ENCODE peak calls at places on chromosomes 6 and 20, in four cellular contexts. V is activated CD4-positive, alpha-beta T cell treated with anti-CD3 and anti-CD28 coated beads for 24 hours; Z is mesendoderm; B is neural crest cell. Q is an unnamed sample.

GRCh38 chr6:30744054-30744805 is at the start of gene IER3:
- DNase-seq in B (peak), V (peak), Z (peak), Q (peak)

GRCh38 chr20:51797357-51798025 is 4.8 kb downstream of the SALL4 start:
- DNase-seq in Z (peak), B (no peak), V (no peak), Q (no peak)

GRCh38 chr20:32278199-32278643 is 770 bp downstream of the KIF3B start:
- DNase-seq in Z (peak), V (no peak), B (no peak), Q (no peak)

GRCh38 chr6:44505751-44506150 is 118.2 kb downstream of the CDC5L start:
- DNase-seq in Z (no peak), B (no peak), V (no peak), Q (no peak)

GRCh38 chr20:64766-65322 is 22.6 kb upstream of the DEFB125 start:
- DNase-seq in V (no peak), B (no peak), Z (no peak), Q (no peak)

GRCh38 chr6:51398064-51398740 is 579.5 kb downstream of the TFAP2B start:
- DNase-seq in V (no peak), Z (peak), B (no peak), Q (no peak)

GRCh38 chr6:38432479-38432878 is 207.2 kb downstream of the BTBD9 start:
- DNase-seq in Z (peak), B (no peak), V (no peak), Q (no peak)

GRCh38 chr6:3872370-3872854 is 23.2 kb downstream of the FAM50B start:
- DNase-seq in V (no peak), B (no peak), Z (no peak), Q (no peak)

GRCh38 chr6:168961257-168961656 is 292.4 kb downstream of the THBS2 start:
- DNase-seq in V (no peak), Z (no peak), B (no peak), Q (no peak)

GRCh38 chr6:110493253-110493800 is 16.9 kb upstream of the SLC22A16 start:
- DNase-seq in B (no peak), V (no peak), Z (no peak), Q (no peak)

GRCh38 chr6:153043719-153044118 is 41.2 kb upstream of the MTRF1L start:
- DNase-seq in V (no peak), Z (no peak), B (no peak), Q (no peak)

GRCh38 chr20:10239954-10240353 is 21.3 kb downstream of the SNAP25 start:
- DNase-seq in B (no peak), Z (no peak), V (no peak), Q (no peak)

GRCh38 chr6:149851461-149851860 is 12.7 kb downstream of the LRP11 start:
- DNase-seq in B (no peak), V (no peak), Z (no peak), Q (no peak)

GRCh38 chr6:112603726-112604125 is 256.6 kb downstream of the RFPL4B start:
- DNase-seq in V (no peak), B (no peak), Z (no peak), Q (no peak)

GRCh38 chr6:148746363-148747144 is at the start of gene UST:
- DNase-seq in B (peak), V (peak), Z (peak), Q (peak)

GRCh38 chr6:35321091-35321490 is 21.3 kb upstream of the PPARD start:
- DNase-seq in Z (no peak), B (no peak), V (no peak), Q (no peak)

GRCh38 chr6:119024111-119024510 is 54.4 kb downstream of the FAM184A start:
- DNase-seq in Z (peak), V (no peak), B (no peak), Q (no peak)

GRCh38 chr6:119428647-119429046 is 79.1 kb upstream of the MAN1A1 start:
- DNase-seq in V (no peak), Z (no peak), B (no peak), Q (no peak)

GRCh38 chr20:53917145-53918009 is 153.0 kb downstream of the BCAS1 start:
- DNase-seq in Z (peak), V (no peak), B (no peak), Q (no peak)

GRCh38 chr6:137166247-137167098 is 7.0 kb downstream of the IL22RA2 start:
- DNase-seq in Z (no peak), B (no peak), V (no peak), Q (no peak)

GRCh38 chr20:58712116-58712822 is 19.7 kb downstream of the NPEPL1 start:
- DNase-seq in Z (no peak), B (no peak), V (no peak), Q (no peak)

GRCh38 chr6:9204171-9204570 is 768.8 kb upstream of the SLC35B3 start:
- DNase-seq in V (no peak), Z (peak), B (no peak), Q (no peak)

GRCh38 chr6:24520929-24521546 is 26.3 kb downstream of the ALDH5A1 start:
- DNase-seq in Z (peak), B (peak), V (peak), Q (no peak)

GRCh38 chr6:100433726-100434435 is 30.8 kb downstream of the SIM1 start:
- DNase-seq in Z (no peak), V (no peak), B (no peak), Q (no peak)

GRCh38 chr20:2657674-2658073 is 5.2 kb downstream of the NOP56 start:
- DNase-seq in V (no peak), Z (no peak), B (no peak), Q (no peak)

GRCh38 chr6:37314803-37315515 is 38.8 kb upstream of the RNF8 start:
- DNase-seq in V (peak), B (peak), Z (peak), Q (no peak)

GRCh38 chr6:35360349-35361138 is 18.2 kb downstream of the PPARD start:
- DNase-seq in V (no peak), B (no peak), Z (peak), Q (no peak)

GRCh38 chr20:41376349-41376748 is 9.7 kb upstream of the EMILIN3 start:
- DNase-seq in V (no peak), Z (no peak), B (no peak), Q (no peak)